ENCODE peak calls at places on chromosomes 7 and 10, in five cellular contexts. C is A549, V is K562, A is HepG2, T is H1. P is an unnamed sample.

GRCh38 chr10:17109475-17110207 is 20.0 kb downstream of the CUBN start:
- DNase-seq in A (no peak), V (peak; percentile 20), C (peak; percentile 25), T (no peak), P (peak; percentile 10)

GRCh38 chr10:102775973-102776669 is 32.4 kb downstream of the WBP1L start:
- DNase-seq in A (peak; percentile 36), V (peak; percentile 63), C (no peak), T (no peak), P (peak; percentile 98)

GRCh38 chr10:2230478-2230877 is 493.2 kb upstream of the ADARB2 start:
- DNase-seq in A (no peak), V (no peak), T (no peak), C (no peak), P (no peak)

GRCh38 chr7:20327047-20327446 is 3.7 kb upstream of the ITGB8 start:
- DNase-seq in V (no peak), C (no peak), T (no peak), A (no peak), P (peak; percentile 48)

GRCh38 chr10:6721480-6721879 is 141.4 kb upstream of the PRKCQ start:
- DNase-seq in T (no peak), A (no peak), V (no peak), C (peak; percentile 69), P (peak; percentile 94)

GRCh38 chr10:111879964-111880363 is 303.6 kb downstream of the GPAM start:
- DNase-seq in T (no peak), V (no peak), C (no peak), A (no peak), P (no peak)

GRCh38 chr10:130784326-130784725 is 527.2 kb downstream of the TCERG1L start:
- DNase-seq in A (no peak), C (no peak), V (no peak), T (no peak), P (no peak)

GRCh38 chr10:128055061-128055868 is 71.0 kb downstream of the MKI67 start:
- DNase-seq in V (no peak), T (no peak), C (no peak), A (no peak), P (no peak)

GRCh38 chr10:126538439-126539140 is 131.9 kb downstream of the C10orf90 start:
- DNase-seq in T (no peak), C (no peak), V (no peak), A (no peak), P (no peak)

GRCh38 chr7:151918444-151918843 is 37.8 kb upstream of the GALNTL5 start:
- DNase-seq in A (no peak), T (no peak), V (no peak), C (no peak), P (no peak)

GRCh38 chr7:36217961-36218284 is 64.9 kb downstream of the EEPD1 start:
- DNase-seq in C (no peak), T (no peak), A (no peak), V (no peak), P (no peak)

GRCh38 chr7:80588591-80588990 is 49.9 kb upstream of the CD36 start:
- DNase-seq in A (no peak), T (no peak), V (no peak), C (no peak), P (no peak)

GRCh38 chr7:14850039-14850438 is 52.5 kb downstream of the DGKB start:
- DNase-seq in A (no peak), V (no peak), C (no peak), T (no peak), P (no peak)

GRCh38 chr10:101708870-101709269 is 13.9 kb upstream of the FBXW4 start:
- DNase-seq in T (no peak), V (no peak), C (no peak), A (no peak), P (no peak)

GRCh38 chr7:128139406-128139805 is 101.7 kb upstream of the LEP start:
- DNase-seq in V (no peak), T (no peak), A (no peak), C (no peak), P (no peak)

GRCh38 chr10:108404155-108404554 is 1239.6 kb upstream of the SORCS1 start:
- DNase-seq in A (no peak), V (no peak), C (no peak), T (no peak), P (no peak)

GRCh38 chr10:99430116-99430450 is 341 bp downstream of the GOT1 start:
- DNase-seq in C (no peak), A (no peak), V (no peak), T (no peak), P (no peak)

GRCh38 chr7:134174797-134175261 is 47.7 kb downstream of the LRGUK start:
- DNase-seq in A (peak; percentile 10), V (peak; percentile 86), C (peak; percentile 94), T (no peak), P (peak; percentile 71)

GRCh38 chr10:132452651-132453469 is 55.9 kb downstream of the PWWP2B start:
- DNase-seq in V (peak; percentile 72), A (peak; percentile 49), T (peak; percentile 98), C (peak; percentile 85), P (peak; percentile 61)

GRCh38 chr10:132453470-132453861 is 56.5 kb downstream of the PWWP2B start:
- DNase-seq in T (no peak), C (no peak), A (no peak), V (no peak), P (no peak)

GRCh38 chr10:132450825-132451505 is 54.0 kb downstream of the PWWP2B start:
- DNase-seq in T (no peak), C (no peak), A (no peak), V (no peak), P (no peak)

GRCh38 chr10:132451506-132452215 is 54.7 kb downstream of the PWWP2B start:
- DNase-seq in A (no peak), C (no peak), T (no peak), V (no peak), P (no peak)

GRCh38 chr10:132452216-132452650 is 55.2 kb downstream of the PWWP2B start:
- DNase-seq in T (no peak), A (no peak), V (no peak), C (no peak), P (no peak)
- H3K4me1 ChIP-seq in T (peaks cover 15% of the 10 kb centered on the region), A (peaks cover 78% of the 10 kb centered on the region), V (peaks cover 74% of the 10 kb centered on the region), C (peaks cover 52% of the 10 kb centered on the region), P (peaks cover 4% of the 10 kb centered on the region)

GRCh38 chr10:43929122-43929521 is 280.4 kb upstream of the ZNF32 start:
- DNase-seq in V (no peak), C (no peak), A (no peak), T (no peak), P (no peak)

GRCh38 chr10:43928425-43928968 is 279.8 kb upstream of the ZNF32 start:
- DNase-seq in A (no peak), V (no peak), T (no peak), C (no peak), P (no peak)

GRCh38 chr10:43930243-43930642 is 281.6 kb upstream of the ZNF32 start:
- DNase-seq in A (no peak), C (no peak), V (no peak), T (no peak), P (no peak)

GRCh38 chr10:43930777-43931176 is 282.1 kb upstream of the ZNF32 start:
- DNase-seq in C (no peak), A (no peak), T (no peak), V (no peak), P (no peak)

DNA sequence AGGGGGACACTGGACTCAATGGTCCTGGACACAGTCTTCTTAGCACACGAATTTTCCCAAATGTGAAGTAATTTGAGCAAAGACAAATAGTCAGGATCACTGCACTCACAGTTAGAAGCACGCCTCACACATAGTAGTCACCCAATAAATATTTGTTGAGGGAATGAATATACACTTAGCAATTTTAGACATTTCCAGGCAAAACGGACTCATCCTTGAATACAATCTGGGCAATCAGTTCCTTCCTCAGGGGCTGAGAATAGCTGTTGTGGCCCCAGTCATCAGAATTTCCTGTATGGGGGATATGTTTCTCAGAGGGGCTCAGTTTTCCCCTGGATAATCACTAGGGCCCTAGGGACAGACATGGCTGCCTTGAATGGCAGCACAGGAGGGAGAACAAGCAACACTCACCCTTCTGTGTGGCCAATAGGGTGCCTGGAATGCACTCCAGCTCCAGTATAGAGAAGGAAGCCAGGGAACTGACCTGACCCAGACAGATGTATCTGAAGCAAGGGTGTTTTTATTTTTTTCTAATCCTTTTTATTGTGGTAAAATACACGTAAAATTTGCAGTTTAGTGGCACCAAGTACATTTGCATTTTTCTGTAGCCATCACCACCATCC is 282.7 kb upstream of the ZNF32 start:
- DNase-seq in V (no peak), T (no peak), A (no peak), C (no peak), P (no peak)
- TF ChIP-seq POLR2A in V (no peak), T (no peak), A (no peak), C (no peak), P (no peak)

DNA sequence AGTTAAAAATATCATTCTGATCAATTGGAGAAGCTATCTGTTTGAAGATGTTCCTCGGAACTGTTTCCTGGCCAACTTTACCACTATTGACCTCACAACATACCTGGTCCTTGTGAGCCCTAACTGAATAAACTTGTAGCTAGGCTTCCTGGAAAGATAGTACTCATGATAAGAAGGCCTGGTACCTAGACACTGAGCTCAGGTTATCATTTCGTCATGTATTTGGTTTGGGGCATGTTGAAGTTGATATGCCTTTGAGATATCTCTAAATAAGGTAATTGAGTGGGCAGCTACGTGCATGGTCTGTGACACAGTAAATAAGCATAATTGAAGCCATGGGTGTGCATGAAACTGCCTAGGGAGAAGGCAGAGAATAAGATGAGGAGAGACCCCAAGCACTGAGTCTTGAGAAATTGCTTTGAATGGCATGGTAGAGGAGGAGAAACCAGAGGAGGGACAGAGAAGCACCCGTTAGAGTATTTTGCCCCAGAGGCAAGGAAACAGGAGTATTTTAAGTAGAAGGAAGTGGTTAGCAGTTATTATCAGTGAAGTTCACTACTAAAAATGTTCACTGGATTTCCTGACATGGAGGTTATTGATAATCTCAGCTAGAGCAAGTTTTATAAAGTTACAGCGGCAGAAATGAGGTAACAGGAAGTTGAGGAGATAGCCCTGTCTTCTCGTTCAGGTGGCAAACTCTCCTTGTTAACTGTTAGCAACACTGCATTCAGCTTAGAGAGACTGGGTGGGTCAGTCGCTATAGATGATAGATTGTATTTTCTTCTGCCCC is 55.6 kb downstream of the CC2D2B start:
- DNase-seq in A (no peak), V (no peak), C (no peak), T (no peak), P (no peak)
- TF ChIP-seq JUN in A (no peak), V (no peak), C (no peak), T (no peak), P (no peak)

DNA sequence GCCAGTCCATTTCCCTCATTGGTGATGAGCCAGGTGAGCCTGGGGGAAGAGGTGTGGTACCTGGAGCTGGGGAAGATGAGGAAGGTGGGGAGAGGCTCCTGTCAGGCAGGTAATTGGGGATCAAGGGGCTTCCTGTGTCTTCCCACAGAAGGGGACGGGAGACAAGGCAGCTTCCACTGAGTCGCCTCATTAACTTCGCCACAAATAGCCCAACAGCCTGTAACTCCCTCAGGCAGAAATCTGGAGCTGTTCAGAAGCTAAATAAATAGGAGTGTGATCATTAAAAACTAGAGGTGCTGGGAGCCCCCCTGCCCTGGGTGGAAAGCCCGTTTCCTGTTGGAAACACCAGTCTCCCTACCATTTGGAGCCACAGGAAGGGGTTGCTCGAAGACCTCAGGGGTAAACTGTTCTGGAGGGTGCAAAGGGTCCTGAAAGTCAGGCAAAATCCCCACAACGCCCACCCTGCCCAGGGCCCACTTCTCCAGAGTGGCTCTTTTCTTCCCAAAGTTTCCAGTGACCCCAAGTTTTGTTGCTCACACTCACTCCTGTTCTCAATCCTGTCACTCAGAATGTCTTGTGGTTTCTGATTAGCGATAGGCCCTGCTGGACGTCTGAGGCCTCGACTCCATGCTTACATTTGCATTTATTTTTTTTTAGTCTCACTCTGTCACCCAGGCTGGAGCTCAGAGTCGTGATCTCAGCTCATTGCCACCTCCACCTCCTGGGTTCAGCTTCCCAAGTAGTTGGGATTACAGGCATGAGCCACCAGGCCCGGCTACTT is 25.7 kb downstream of the UNC5B start:
- DNase-seq in V (no peak), A (no peak), C (no peak), T (no peak), P (no peak)
- H3K4me1 ChIP-seq in V (peaks cover 44% of the 10 kb centered on the region), A (no peaks in the 10 kb centered on the region), C (no peaks in the 10 kb centered on the region), T (peaks cover 7% of the 10 kb centered on the region), P (peaks cover 16% of the 10 kb centered on the region)

P was measured in endothelial cell of umbilical vein.